ENCODE peak calls at places on chromosome 9, in four cellular contexts. T, G, O and F are unnamed samples. For H3K4me1, the result is how much of the 10 kb centered on the place peaks cover.

GRCh38 chr9:115213777-115214428 is 95.9 kb upstream of the TNC start:
- DNase-seq in O (no peak), T (no peak), G (peak), F (no peak)

GRCh38 chr9:95807326-95807947 is 68.1 kb upstream of the ERCC6L2 start:
- DNase-seq in G (no peak), O (no peak), T (no peak), F (peak)

GRCh38 chr9:27355166-27355565 is 58.2 kb upstream of the EQTN start:
- DNase-seq in O (no peak), G (no peak), T (no peak), F (no peak)

GRCh38 chr9:124299519-124300090 is 41.9 kb downstream of the NEK6 start:
- DNase-seq in G (no peak), O (no peak), T (no peak), F (no peak)

GRCh38 chr9:117782931-117783788 is 79.0 kb downstream of the TLR4 start:
- DNase-seq in T (peak), G (peak), O (peak), F (peak)

GRCh38 chr9:111598730-111599091 is 736 bp downstream of the PTGR1 start:
- DNase-seq in T (no peak), O (peak), G (no peak), F (no peak)

GRCh38 chr9:81999806-82000205 is 11.2 kb downstream of the SPATA31D1 start:
- DNase-seq in O (no peak), G (no peak), T (no peak), F (no peak)

GRCh38 chr9:81814794-81815464 is 113.3 kb upstream of the SPATA31D4 start:
- DNase-seq in G (no peak), O (no peak), T (no peak), F (no peak)

GRCh38 chr9:35226685-35227084 is 64.9 kb downstream of the UNC13B start:
- DNase-seq in O (no peak), G (no peak), T (no peak), F (no peak)

DNA sequence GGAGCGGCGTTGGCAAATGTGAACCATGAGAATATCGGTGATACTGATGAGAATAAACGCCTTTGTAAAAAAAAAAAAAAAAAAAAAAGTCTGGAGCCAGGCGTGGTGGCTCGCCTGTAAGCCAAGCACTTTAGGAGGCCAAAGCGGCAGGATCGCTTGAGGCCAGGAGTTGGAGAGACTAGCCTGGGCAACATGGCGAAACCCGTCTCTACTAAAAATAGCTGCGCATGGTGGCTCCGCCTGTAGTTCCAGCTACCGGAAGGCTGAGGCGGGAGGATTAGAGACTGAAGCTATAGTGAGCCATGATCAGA is 425 bp upstream of the NFX1 start:
- DNase-seq in G (no peak), O (no peak), T (no peak), F (no peak)
- H3K4me3 ChIP-seq in G (peak), O (peak), T (peak), F (peak)

GRCh38 chr9:89175739-89176360 is 2.8 kb downstream of the SHC3 start:
- DNase-seq in T (no peak), G (no peak), O (no peak), F (no peak)
- H3K27ac ChIP-seq in T (no peak), G (no peak), O (no peak), F (no peak)

DNA sequence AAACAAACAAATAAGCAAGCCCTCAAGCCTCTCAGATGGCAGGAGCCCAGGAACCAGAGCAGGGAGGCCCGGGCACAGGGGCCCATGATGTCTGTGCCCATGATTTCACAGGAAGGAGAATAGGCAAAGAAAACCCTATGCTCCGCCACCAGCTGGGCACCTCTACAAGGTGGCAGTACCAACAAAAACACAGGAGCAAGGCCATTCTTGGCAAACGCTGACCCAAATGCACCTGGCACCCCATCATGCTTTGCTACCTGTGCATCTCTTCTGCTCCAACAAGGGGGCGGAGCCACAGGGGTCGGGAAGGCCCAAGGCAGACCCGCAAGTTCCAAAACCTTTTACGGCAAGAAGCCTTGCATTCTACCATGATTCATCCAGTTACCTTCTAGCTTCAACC is 3.1 kb downstream of the BRD3 start:
- DNase-seq in T (no peak), G (no peak), O (no peak), F (peak)
- H3K4me1 ChIP-seq in T (half or more), G (under half), O (under half), F (under half)

GRCh38 chr9:112752334-112753110 is 2.0 kb downstream of the SNX30 start:
- DNase-seq in O (no peak), G (no peak), T (no peak), F (no peak)
- H3K4me3 ChIP-seq in O (no peak), G (no peak), T (peak), F (no peak)

GRCh38 chr9:113579270-113580040 is 115.9 kb downstream of the RGS3 start:
- DNase-seq in G (no peak), O (peak), T (peak), F (no peak)
- H3K27ac ChIP-seq in G (peak), O (peak), T (peak), F (peak)

DNA sequence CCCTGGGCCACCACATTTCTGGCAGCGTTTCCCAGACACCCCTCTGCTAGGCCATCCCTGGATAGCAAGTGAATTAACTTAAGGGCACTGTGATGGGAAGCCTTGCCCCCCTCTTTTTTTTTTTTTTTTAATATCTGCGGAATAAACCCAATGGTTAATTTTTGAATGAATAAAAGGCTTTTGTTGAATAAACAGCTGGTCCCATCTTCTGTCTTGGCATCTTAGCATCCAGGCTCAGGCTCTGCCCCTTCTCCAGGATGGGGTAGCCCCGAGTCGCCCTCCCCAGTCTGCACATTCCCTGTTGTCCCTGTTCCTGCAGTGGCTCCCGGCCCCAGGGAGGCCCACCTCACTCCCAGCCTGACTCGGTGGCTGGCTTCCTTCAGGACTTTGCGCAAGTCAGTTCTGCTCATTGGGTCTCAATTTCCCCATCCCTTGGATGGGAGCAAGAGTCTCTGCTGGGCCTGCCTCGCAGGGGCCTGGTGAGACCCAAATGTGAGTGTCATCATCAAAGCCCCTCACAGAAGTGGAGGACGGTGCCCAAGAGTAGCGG is 29.0 kb upstream of the HMCN2 start:
- DNase-seq in T (no peak), O (peak), G (no peak), F (no peak)
- H3K4me1 ChIP-seq in T (under half), O (under half), G (under half), F (under half)